ENCODE peak calls at places on chromosomes 16 and 17, in four cellular contexts. B, Z, I and C are unnamed samples.

GRCh38 chr17:55601874-55602364 is 90.7 kb upstream of the SMIM36 start:
- DNase-seq in B (peak), Z (peak), I (peak), C (no peak)

GRCh38 chr16:12458591-12459400 is 344.9 kb downstream of the CPPED1 start:
- DNase-seq in B (peak), Z (no peak), I (no peak), C (no peak)

GRCh38 chr16:53901396-53901795 is 197.4 kb downstream of the FTO start:
- DNase-seq in B (no peak), Z (no peak), I (no peak), C (no peak)

GRCh38 chr17:75518201-75518600 is 1.9 kb downstream of the TSEN54 start:
- DNase-seq in B (peak), Z (no peak), I (no peak), C (no peak)

GRCh38 chr16:30615358-30616076 is 5.3 kb upstream of the ZNF689 start:
- DNase-seq in B (peak), Z (peak), I (peak), C (no peak)

GRCh38 chr16:59658572-59658971 is 924.5 kb upstream of the GOT2 start:
- DNase-seq in B (no peak), Z (no peak), I (no peak), C (no peak)

GRCh38 chr17:74566132-74566753 is 1.1 kb downstream of the CD300H start:
- DNase-seq in B (peak), Z (peak), I (peak), C (peak)

GRCh38 chr16:28166394-28167208 is 45.2 kb downstream of the XPO6 start:
- DNase-seq in B (no peak), Z (no peak), I (no peak), C (no peak)

GRCh38 chr17:56935461-56935860 is 21.6 kb upstream of the TRIM25 start:
- DNase-seq in B (no peak), Z (no peak), I (no peak), C (no peak)

GRCh38 chr17:50087246-50087911 is 7.8 kb upstream of the PDK2 start:
- DNase-seq in B (peak), Z (peak), I (peak), C (no peak)

DNA sequence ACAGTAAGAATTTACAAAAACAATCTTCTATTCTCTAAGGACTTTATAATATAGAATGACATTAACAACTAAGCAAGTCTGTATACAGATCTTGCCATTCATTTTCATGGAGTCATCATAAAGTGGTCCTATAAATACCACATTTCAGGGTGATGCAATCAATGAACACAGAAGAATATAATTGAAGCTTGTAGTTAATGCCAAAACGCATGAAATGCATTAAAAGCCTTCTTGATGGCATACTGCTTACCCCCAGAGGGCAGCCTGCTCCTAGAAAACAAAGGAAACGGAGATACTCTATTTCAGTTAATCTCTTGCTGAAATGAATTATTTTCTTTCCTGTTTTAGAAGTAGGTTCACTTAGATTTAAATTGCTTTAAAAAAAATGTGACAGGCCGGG is 45.2 kb upstream of the STAC2 start:
- DNase-seq in B (no peak), Z (peak), I (no peak), C (no peak)
- TF ChIP-seq CTCF in B (peak), Z (peak), I (peak), C (no peak)

GRCh38 chr17:77728022-77728671 is 230.4 kb upstream of the TNRC6C start:
- DNase-seq in B (no peak), Z (no peak), I (no peak), C (no peak)
- TF ChIP-seq CTCF in B (no peak), Z (peak), I (peak), C (no peak)

DNA sequence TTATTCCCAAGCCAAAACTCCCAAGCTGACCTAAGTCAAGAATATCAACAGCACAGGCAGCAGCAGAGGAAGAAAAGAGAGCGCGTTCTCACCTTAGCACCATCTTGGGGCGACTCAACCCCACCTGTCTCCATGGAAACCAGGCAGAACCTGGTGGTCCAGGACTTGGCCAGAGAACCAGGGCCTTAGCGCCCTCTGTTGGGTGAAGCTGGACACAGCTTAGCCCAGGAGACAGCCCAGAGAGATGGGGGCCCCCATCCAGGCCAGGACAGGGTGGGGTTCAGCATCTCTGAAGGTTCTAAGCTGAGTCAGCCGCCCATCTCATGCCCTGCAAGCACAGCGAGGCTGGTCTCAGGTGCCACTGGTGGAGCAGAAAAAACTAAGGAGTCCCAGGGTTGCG is 60.1 kb upstream of the TMEM132E start:
- DNase-seq in B (peak), Z (no peak), I (peak), C (no peak)
- TF ChIP-seq CTCF in B (peak), Z (peak), I (peak), C (no peak)

GRCh38 chr17:67221062-67221998 is 23.7 kb downstream of the HELZ start:
- DNase-seq in B (peak), Z (peak), I (no peak), C (no peak)
- TF ChIP-seq CTCF in B (peak), Z (peak), I (peak), C (no peak)

GRCh38 chr16:70551788-70552187 is 28.2 kb downstream of the SF3B3 start:
- DNase-seq in B (no peak), Z (no peak), I (no peak), C (no peak)

GRCh38 chr16:70552675-70553074 is 29.1 kb downstream of the SF3B3 start:
- DNase-seq in B (no peak), Z (no peak), I (no peak), C (no peak)

GRCh38 chr16:70553645-70554044 is 30.0 kb downstream of the SF3B3 start:
- DNase-seq in B (no peak), Z (peak), I (no peak), C (no peak)

GRCh38 chr16:70553175-70553574 is 29.6 kb downstream of the SF3B3 start:
- DNase-seq in B (no peak), Z (peak), I (no peak), C (no peak)

DNA sequence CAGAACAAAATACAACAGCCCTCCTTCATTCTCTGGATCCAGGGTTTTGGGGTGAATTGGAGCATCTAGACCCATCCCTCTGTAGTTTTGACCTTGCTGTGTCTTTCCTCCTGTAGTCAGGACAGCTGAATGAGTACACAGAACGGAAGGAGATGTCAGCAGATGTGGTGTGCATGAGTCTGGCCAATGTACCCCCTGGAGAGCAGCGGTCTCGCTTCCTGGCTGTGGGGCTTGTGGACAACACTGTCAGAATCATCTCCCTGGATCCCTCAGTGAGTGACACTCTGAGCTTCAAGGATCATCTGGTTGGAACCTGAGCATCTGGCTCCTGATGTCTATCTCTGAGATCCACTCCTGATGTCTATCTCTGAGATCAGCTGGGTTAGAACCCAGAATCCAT is 32.4 kb downstream of the SF3B3 start:
- DNase-seq in B (no peak), Z (no peak), I (no peak), C (no peak)
- TF ChIP-seq CTCF in B (no peak), Z (no peak), I (no peak), C (no peak)

GRCh38 chr17:48228720-48229119 is 121.2 kb downstream of the SNX11 start:
- DNase-seq in B (no peak), Z (no peak), I (no peak), C (no peak)
- TF ChIP-seq CTCF in B (no peak), Z (no peak), I (no peak), C (no peak)

GRCh38 chr17:80860703-80861359 is 130.8 kb upstream of the CHMP6 start:
- DNase-seq in B (no peak), Z (no peak), I (no peak), C (no peak)

GRCh38 chr17:80858301-80859003 is 133.2 kb upstream of the CHMP6 start:
- DNase-seq in B (no peak), Z (no peak), I (no peak), C (no peak)

GRCh38 chr17:80860101-80860671 is 131.5 kb upstream of the CHMP6 start:
- DNase-seq in B (no peak), Z (no peak), I (no peak), C (no peak)

GRCh38 chr17:80857721-80858171 is 133.9 kb upstream of the CHMP6 start:
- DNase-seq in B (no peak), Z (no peak), I (no peak), C (no peak)

DNA sequence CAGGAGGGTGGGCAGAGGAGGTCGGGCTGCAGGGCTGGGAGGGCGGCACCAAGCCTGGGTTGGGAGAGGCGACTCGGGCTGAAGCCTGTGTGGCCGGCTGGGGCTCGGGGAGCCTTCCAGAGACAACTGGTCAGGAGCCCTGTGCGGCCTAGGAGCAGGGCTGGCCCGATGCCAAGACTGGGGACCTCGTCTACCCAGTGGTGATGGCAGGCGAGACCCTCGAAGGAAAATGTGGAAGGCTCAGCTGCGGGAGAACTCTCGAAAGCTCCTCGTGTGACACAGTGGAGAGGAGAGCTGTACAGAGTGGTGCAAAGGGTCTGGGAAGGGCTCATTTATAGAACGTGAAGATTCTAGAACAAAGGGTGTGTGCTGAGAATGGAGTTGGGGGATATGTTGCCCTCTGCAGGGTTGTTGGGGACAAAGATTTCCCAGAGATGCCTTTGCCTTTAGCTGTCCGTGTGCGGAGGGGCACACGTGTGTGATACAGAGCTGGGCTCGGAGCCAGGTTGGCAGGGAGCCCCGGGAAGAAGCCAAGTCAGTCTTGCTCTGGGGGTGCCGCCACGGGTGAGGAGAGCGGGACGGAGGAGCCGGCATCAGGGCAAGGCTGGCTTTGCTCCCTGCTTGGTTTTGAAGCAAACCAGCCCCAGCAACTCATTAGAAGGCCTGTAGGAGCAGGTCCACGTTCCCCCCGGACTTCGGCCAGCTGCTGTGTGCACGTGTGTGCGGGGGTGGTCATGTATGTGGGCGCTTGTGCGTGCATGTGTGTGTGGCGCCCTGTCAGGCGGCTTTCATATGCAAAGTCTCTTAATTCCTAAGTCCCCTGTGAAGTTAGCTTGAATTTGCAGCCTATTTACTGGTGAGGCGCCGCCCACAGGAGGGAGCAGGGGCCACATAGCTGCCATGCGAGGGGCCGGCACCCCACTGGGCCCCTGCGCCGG is 132.4 kb upstream of the CHMP6 start:
- DNase-seq in B (no peak), Z (peak), I (no peak), C (no peak)
- TF ChIP-seq CTCF in B (no peak), Z (peak), I (no peak), C (no peak)